ENCODE peak calls at places on chromosomes 5 and 9, in ten cellular contexts. One of them, this sample, is unnamed.

GRCh38 chr5:174022384-174023095 is 23.0 kb upstream of the NSG2 start:
- DNase-seq in stimulated activated CD4-positive, alpha-beta T cell treated with anti-CD3 and anti-CD28 coated beads, Interleukin-15, amount 100 ng/mL, for 24 hours: no peak
- DNase-seq in NCI-H748 treated with DMSO at 0.1 percent for 48 hours: no peak
- DNase-seq in fibroblast of the conjunctiva: no peak
- DNase-seq in Caki2: no peak
- DNase-seq in gastrocnemius medialis: no peak
- DNase-seq in WTC11: peak
- DNase-seq in MG63: no peak
- DNase-seq in CD8-positive, alpha-beta T cell: no peak
- DNase-seq in spleen: no peak
- DNase-seq in this sample: no peak

GRCh38 chr9:21964925-21965385 is 29.2 kb downstream of the CDKN2A start:
- DNase-seq in stimulated activated CD4-positive, alpha-beta T cell treated with anti-CD3 and anti-CD28 coated beads, Interleukin-15, amount 100 ng/mL, for 24 hours: peak
- DNase-seq in NCI-H748 treated with DMSO at 0.1 percent for 48 hours: no peak
- DNase-seq in fibroblast of the conjunctiva: peak
- DNase-seq in Caki2: no peak
- DNase-seq in gastrocnemius medialis: no peak
- DNase-seq in WTC11: no peak
- DNase-seq in MG63: no peak
- DNase-seq in CD8-positive, alpha-beta T cell: peak
- DNase-seq in spleen: peak
- DNase-seq in this sample: no peak

GRCh38 chr5:7991125-7991821 is 122.3 kb downstream of the MTRR start:
- DNase-seq in stimulated activated CD4-positive, alpha-beta T cell treated with anti-CD3 and anti-CD28 coated beads, Interleukin-15, amount 100 ng/mL, for 24 hours: no peak
- DNase-seq in NCI-H748 treated with DMSO at 0.1 percent for 48 hours: peak
- DNase-seq in fibroblast of the conjunctiva: no peak
- DNase-seq in Caki2: peak
- DNase-seq in gastrocnemius medialis: no peak
- DNase-seq in WTC11: peak
- DNase-seq in MG63: peak
- DNase-seq in CD8-positive, alpha-beta T cell: no peak
- DNase-seq in spleen: no peak
- DNase-seq in this sample: no peak

GRCh38 chr9:61665829-61666228 is 476.0 kb downstream of the SPATA31A7 start:
- DNase-seq in stimulated activated CD4-positive, alpha-beta T cell treated with anti-CD3 and anti-CD28 coated beads, Interleukin-15, amount 100 ng/mL, for 24 hours: no peak
- DNase-seq in NCI-H748 treated with DMSO at 0.1 percent for 48 hours: no peak
- DNase-seq in fibroblast of the conjunctiva: no peak
- DNase-seq in Caki2: no peak
- DNase-seq in gastrocnemius medialis: no peak
- DNase-seq in WTC11: no peak
- DNase-seq in MG63: no peak
- DNase-seq in CD8-positive, alpha-beta T cell: no peak
- DNase-seq in spleen: peak
- DNase-seq in this sample: no peak

GRCh38 chr5:71456362-71456743 is 902 bp downstream of the BDP1 start:
- DNase-seq in stimulated activated CD4-positive, alpha-beta T cell treated with anti-CD3 and anti-CD28 coated beads, Interleukin-15, amount 100 ng/mL, for 24 hours: no peak
- DNase-seq in NCI-H748 treated with DMSO at 0.1 percent for 48 hours: no peak
- DNase-seq in fibroblast of the conjunctiva: no peak
- DNase-seq in Caki2: no peak
- DNase-seq in gastrocnemius medialis: no peak
- DNase-seq in WTC11: no peak
- DNase-seq in MG63: no peak
- DNase-seq in CD8-positive, alpha-beta T cell: no peak
- DNase-seq in spleen: no peak
- DNase-seq in this sample: no peak

GRCh38 chr5:115355095-115355494 is 58.6 kb upstream of the CCDC112 start:
- DNase-seq in stimulated activated CD4-positive, alpha-beta T cell treated with anti-CD3 and anti-CD28 coated beads, Interleukin-15, amount 100 ng/mL, for 24 hours: no peak
- DNase-seq in NCI-H748 treated with DMSO at 0.1 percent for 48 hours: no peak
- DNase-seq in fibroblast of the conjunctiva: no peak
- DNase-seq in Caki2: no peak
- DNase-seq in gastrocnemius medialis: no peak
- DNase-seq in WTC11: no peak
- DNase-seq in MG63: no peak
- DNase-seq in CD8-positive, alpha-beta T cell: no peak
- DNase-seq in spleen: no peak
- DNase-seq in this sample: no peak

GRCh38 chr5:3323144-3323543 is 272.5 kb upstream of the IRX1 start:
- DNase-seq in stimulated activated CD4-positive, alpha-beta T cell treated with anti-CD3 and anti-CD28 coated beads, Interleukin-15, amount 100 ng/mL, for 24 hours: no peak
- DNase-seq in NCI-H748 treated with DMSO at 0.1 percent for 48 hours: no peak
- DNase-seq in fibroblast of the conjunctiva: no peak
- DNase-seq in Caki2: no peak
- DNase-seq in gastrocnemius medialis: no peak
- DNase-seq in WTC11: no peak
- DNase-seq in MG63: no peak
- DNase-seq in CD8-positive, alpha-beta T cell: no peak
- DNase-seq in spleen: no peak
- DNase-seq in this sample: no peak

GRCh38 chr9:2053883-2054845 is 39.0 kb downstream of the SMARCA2 start:
- DNase-seq in stimulated activated CD4-positive, alpha-beta T cell treated with anti-CD3 and anti-CD28 coated beads, Interleukin-15, amount 100 ng/mL, for 24 hours: peak
- DNase-seq in NCI-H748 treated with DMSO at 0.1 percent for 48 hours: no peak
- DNase-seq in fibroblast of the conjunctiva: no peak
- DNase-seq in Caki2: peak
- DNase-seq in gastrocnemius medialis: peak
- DNase-seq in WTC11: no peak
- DNase-seq in MG63: peak
- DNase-seq in CD8-positive, alpha-beta T cell: peak
- DNase-seq in spleen: peak
- DNase-seq in this sample: peak